ENCODE peak calls at places on chromosomes 7 and 10, in five cellular contexts. One of them, this sample, is unnamed.
A peak's percentile ranks its signal among the peaks of the same experiment; 100 is the strongest.

GRCh38 chr10:44647877-44648542 is 263.1 kb upstream of the CXCL12 start:
- DNase-seq in brain microvascular endothelial cell: no peak
- DNase-seq in CD8-positive, alpha-beta memory T cell: no peak
- DNase-seq in mammary epithelial cell: peak; percentile 35
- DNase-seq in H7: no peak
- DNase-seq in this sample: no peak

GRCh38 chr7:12851841-12852240 is 164.4 kb downstream of the ARL4A start:
- DNase-seq in brain microvascular endothelial cell: no peak
- DNase-seq in CD8-positive, alpha-beta memory T cell: no peak
- DNase-seq in mammary epithelial cell: no peak
- DNase-seq in H7: no peak
- DNase-seq in this sample: no peak

GRCh38 chr10:68053553-68053952 is 21.5 kb downstream of the HERC4 start:
- DNase-seq in brain microvascular endothelial cell: no peak
- DNase-seq in CD8-positive, alpha-beta memory T cell: no peak
- DNase-seq in mammary epithelial cell: no peak
- DNase-seq in H7: no peak
- DNase-seq in this sample: no peak

GRCh38 chr10:78277734-78278404 is 244.2 kb downstream of the RPS24 start:
- DNase-seq in brain microvascular endothelial cell: peak; percentile 9
- DNase-seq in CD8-positive, alpha-beta memory T cell: no peak
- DNase-seq in mammary epithelial cell: no peak
- DNase-seq in H7: no peak
- DNase-seq in this sample: no peak

GRCh38 chr10:1344846-1345245 is 288.7 kb downstream of the WDR37 start:
- DNase-seq in brain microvascular endothelial cell: no peak
- DNase-seq in CD8-positive, alpha-beta memory T cell: no peak
- DNase-seq in mammary epithelial cell: no peak
- DNase-seq in H7: no peak
- DNase-seq in this sample: no peak

GRCh38 chr7:128039487-128040099 is 8.4 kb upstream of the LRRC4 start:
- DNase-seq in brain microvascular endothelial cell: no peak
- DNase-seq in CD8-positive, alpha-beta memory T cell: no peak
- DNase-seq in mammary epithelial cell: no peak
- DNase-seq in H7: no peak
- DNase-seq in this sample: no peak

GRCh38 chr7:44618754-44619153 is 12.3 kb downstream of the OGDH start:
- DNase-seq in brain microvascular endothelial cell: no peak
- DNase-seq in CD8-positive, alpha-beta memory T cell: no peak
- DNase-seq in mammary epithelial cell: peak; percentile 86
- DNase-seq in H7: no peak
- DNase-seq in this sample: no peak

GRCh38 chr10:70267161-70267933 is 16.5 kb downstream of the NPFFR1 start:
- DNase-seq in brain microvascular endothelial cell: peak; percentile 85
- DNase-seq in CD8-positive, alpha-beta memory T cell: no peak
- DNase-seq in mammary epithelial cell: peak; percentile 97
- DNase-seq in H7: peak; percentile 76
- DNase-seq in this sample: no peak

GRCh38 chr10:17001961-17002749 is 127.5 kb downstream of the CUBN start:
- DNase-seq in brain microvascular endothelial cell: peak; percentile 96
- DNase-seq in CD8-positive, alpha-beta memory T cell: peak; percentile 60
- DNase-seq in mammary epithelial cell: peak; percentile 61
- DNase-seq in H7: no peak
- DNase-seq in this sample: no peak

GRCh38 chr7:149475121-149476045 is 14.5 kb upstream of the ZNF777 start:
- DNase-seq in brain microvascular endothelial cell: no peak
- DNase-seq in CD8-positive, alpha-beta memory T cell: no peak
- DNase-seq in mammary epithelial cell: no peak
- DNase-seq in H7: no peak
- DNase-seq in this sample: no peak
- H3K36me3 ChIP-seq in brain microvascular endothelial cell: peaks cover 57% of the 10 kb centered on the region
- H3K36me3 ChIP-seq in CD8-positive, alpha-beta memory T cell: peaks cover 26% of the 10 kb centered on the region
- H3K36me3 ChIP-seq in mammary epithelial cell: peaks cover 18% of the 10 kb centered on the region
- H3K36me3 ChIP-seq in H7: peaks cover 5% of the 10 kb centered on the region
- H3K36me3 ChIP-seq in this sample: peaks cover 57% of the 10 kb centered on the region

GRCh38 chr7:65974191-65974801 is 7.7 kb downstream of the GUSB start:
- DNase-seq in brain microvascular endothelial cell: no peak
- DNase-seq in CD8-positive, alpha-beta memory T cell: no peak
- DNase-seq in mammary epithelial cell: no peak
- DNase-seq in H7: no peak
- DNase-seq in this sample: no peak

GRCh38 chr7:65976659-65977196 is 5.3 kb downstream of the GUSB start:
- DNase-seq in brain microvascular endothelial cell: no peak
- DNase-seq in CD8-positive, alpha-beta memory T cell: no peak
- DNase-seq in mammary epithelial cell: no peak
- DNase-seq in H7: no peak
- DNase-seq in this sample: no peak

GRCh38 chr7:65974876-65975275 is 7.1 kb downstream of the GUSB start:
- DNase-seq in brain microvascular endothelial cell: no peak
- DNase-seq in CD8-positive, alpha-beta memory T cell: no peak
- DNase-seq in mammary epithelial cell: no peak
- DNase-seq in H7: no peak
- DNase-seq in this sample: no peak

GRCh38 chr7:65972976-65973375 is 9.0 kb downstream of the GUSB start:
- DNase-seq in brain microvascular endothelial cell: no peak
- DNase-seq in CD8-positive, alpha-beta memory T cell: no peak
- DNase-seq in mammary epithelial cell: no peak
- DNase-seq in H7: no peak
- DNase-seq in this sample: no peak

DNA sequence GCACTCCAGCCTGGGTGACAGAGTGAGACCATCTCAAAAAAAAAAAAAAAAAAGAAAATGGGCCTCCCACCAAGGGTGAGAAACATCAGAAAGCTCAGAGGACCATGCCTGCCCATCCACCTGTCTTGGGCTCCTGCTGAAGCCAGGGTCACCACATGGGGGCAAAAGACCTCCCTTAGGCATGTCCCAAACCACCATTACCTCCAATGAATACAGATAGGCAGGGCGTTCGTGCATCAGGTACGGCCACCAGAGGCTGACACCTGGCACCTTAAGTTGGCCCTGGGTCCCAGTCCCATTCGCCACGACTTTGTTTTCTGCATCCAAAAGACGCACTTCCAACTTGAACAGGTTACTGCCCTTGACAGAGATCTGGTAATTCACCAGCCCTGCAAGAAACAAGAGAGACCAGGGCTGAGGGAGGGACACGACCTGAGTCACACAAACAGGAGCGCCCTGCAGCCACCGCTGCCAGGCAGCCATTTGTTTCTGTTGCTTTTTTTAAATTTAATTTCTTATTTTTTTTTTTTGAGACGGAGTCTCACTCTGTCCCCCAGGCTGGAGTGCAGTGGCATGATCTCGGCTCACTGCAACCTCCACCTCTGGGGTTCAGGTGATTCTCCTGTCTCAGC is 6.1 kb downstream of the GUSB start:
- DNase-seq in brain microvascular endothelial cell: no peak
- DNase-seq in CD8-positive, alpha-beta memory T cell: no peak
- DNase-seq in mammary epithelial cell: no peak
- DNase-seq in H7: no peak
- DNase-seq in this sample: no peak
- H3K36me3 ChIP-seq in brain microvascular endothelial cell: peaks cover 13% of the 10 kb centered on the region
- H3K36me3 ChIP-seq in CD8-positive, alpha-beta memory T cell: peaks cover 14% of the 10 kb centered on the region
- H3K36me3 ChIP-seq in mammary epithelial cell: peaks cover 17% of the 10 kb centered on the region
- H3K36me3 ChIP-seq in H7: peaks cover 31% of the 10 kb centered on the region
- H3K36me3 ChIP-seq in this sample: peaks cover 68% of the 10 kb centered on the region

GRCh38 chr10:84184517-84184916 is 9.8 kb upstream of the CDHR1 start:
- DNase-seq in brain microvascular endothelial cell: no peak
- DNase-seq in CD8-positive, alpha-beta memory T cell: no peak
- DNase-seq in mammary epithelial cell: no peak
- DNase-seq in H7: no peak
- DNase-seq in this sample: no peak

GRCh38 chr10:84178387-84178697 is 4.7 kb downstream of the GPR15LG start:
- DNase-seq in brain microvascular endothelial cell: no peak
- DNase-seq in CD8-positive, alpha-beta memory T cell: no peak
- DNase-seq in mammary epithelial cell: no peak
- DNase-seq in H7: no peak
- DNase-seq in this sample: no peak

GRCh38 chr10:84179059-84179710 is 5.6 kb downstream of the GPR15LG start:
- DNase-seq in brain microvascular endothelial cell: no peak
- DNase-seq in CD8-positive, alpha-beta memory T cell: peak; percentile 57
- DNase-seq in mammary epithelial cell: peak; percentile 100
- DNase-seq in H7: no peak
- DNase-seq in this sample: peak; percentile 79

GRCh38 chr10:84177541-84178386 is 4.2 kb downstream of the GPR15LG start:
- DNase-seq in brain microvascular endothelial cell: no peak
- DNase-seq in CD8-positive, alpha-beta memory T cell: peak; percentile 82
- DNase-seq in mammary epithelial cell: no peak
- DNase-seq in H7: no peak
- DNase-seq in this sample: no peak

GRCh38 chr10:84181631-84182030 is 8.0 kb downstream of the GPR15LG start:
- DNase-seq in brain microvascular endothelial cell: no peak
- DNase-seq in CD8-positive, alpha-beta memory T cell: no peak
- DNase-seq in mammary epithelial cell: no peak
- DNase-seq in H7: no peak
- DNase-seq in this sample: no peak
- H3K36me3 ChIP-seq in brain microvascular endothelial cell: no peaks in the 10 kb centered on the region
- H3K36me3 ChIP-seq in CD8-positive, alpha-beta memory T cell: no peaks in the 10 kb centered on the region
- H3K36me3 ChIP-seq in mammary epithelial cell: no peaks in the 10 kb centered on the region
- H3K36me3 ChIP-seq in H7: no peaks in the 10 kb centered on the region
- H3K36me3 ChIP-seq in this sample: no peaks in the 10 kb centered on the region

DNA sequence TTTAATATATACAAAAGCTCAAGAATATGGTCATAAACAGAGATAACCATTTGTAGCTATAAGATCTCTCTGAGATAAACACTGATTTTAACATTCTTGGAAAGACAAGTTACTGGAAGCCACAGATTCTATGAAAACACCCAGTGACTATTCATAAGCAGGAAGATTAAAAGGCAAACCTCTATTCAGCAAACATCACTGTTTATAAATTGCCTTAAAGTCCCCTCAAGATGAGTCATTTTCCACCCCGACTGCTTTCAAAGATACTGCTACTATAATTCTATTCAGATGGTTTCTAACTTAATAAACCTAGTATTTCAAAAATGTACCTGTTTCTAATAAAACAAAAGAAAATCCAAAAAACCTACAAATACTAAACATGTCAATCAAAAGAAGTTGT is 21.0 kb downstream of the TM9SF3 start:
- DNase-seq in brain microvascular endothelial cell: peak; percentile 22
- DNase-seq in CD8-positive, alpha-beta memory T cell: no peak
- DNase-seq in mammary epithelial cell: no peak
- DNase-seq in H7: no peak
- DNase-seq in this sample: no peak
- H3K36me3 ChIP-seq in brain microvascular endothelial cell: peaks cover 4% of the 10 kb centered on the region
- H3K36me3 ChIP-seq in CD8-positive, alpha-beta memory T cell: peaks cover 5% of the 10 kb centered on the region
- H3K36me3 ChIP-seq in mammary epithelial cell: peaks cover 12% of the 10 kb centered on the region
- H3K36me3 ChIP-seq in H7: no peaks in the 10 kb centered on the region
- H3K36me3 ChIP-seq in this sample: peaks cover 15% of the 10 kb centered on the region

GRCh38 chr7:47418910-47419309 is 163.0 kb downstream of the TNS3 start:
- DNase-seq in brain microvascular endothelial cell: peak; percentile 52
- DNase-seq in CD8-positive, alpha-beta memory T cell: no peak
- DNase-seq in mammary epithelial cell: peak; percentile 69
- DNase-seq in H7: no peak
- DNase-seq in this sample: no peak

GRCh38 chr7:47420117-47420780 is 161.7 kb downstream of the TNS3 start:
- DNase-seq in brain microvascular endothelial cell: no peak
- DNase-seq in CD8-positive, alpha-beta memory T cell: no peak
- DNase-seq in mammary epithelial cell: no peak
- DNase-seq in H7: no peak
- DNase-seq in this sample: no peak

GRCh38 chr7:47423196-47423595 is 158.7 kb downstream of the TNS3 start:
- DNase-seq in brain microvascular endothelial cell: no peak
- DNase-seq in CD8-positive, alpha-beta memory T cell: no peak
- DNase-seq in mammary epithelial cell: no peak
- DNase-seq in H7: no peak
- DNase-seq in this sample: no peak

GRCh38 chr7:47424523-47424922 is 157.4 kb downstream of the TNS3 start:
- DNase-seq in brain microvascular endothelial cell: no peak
- DNase-seq in CD8-positive, alpha-beta memory T cell: no peak
- DNase-seq in mammary epithelial cell: no peak
- DNase-seq in H7: no peak
- DNase-seq in this sample: no peak

DNA sequence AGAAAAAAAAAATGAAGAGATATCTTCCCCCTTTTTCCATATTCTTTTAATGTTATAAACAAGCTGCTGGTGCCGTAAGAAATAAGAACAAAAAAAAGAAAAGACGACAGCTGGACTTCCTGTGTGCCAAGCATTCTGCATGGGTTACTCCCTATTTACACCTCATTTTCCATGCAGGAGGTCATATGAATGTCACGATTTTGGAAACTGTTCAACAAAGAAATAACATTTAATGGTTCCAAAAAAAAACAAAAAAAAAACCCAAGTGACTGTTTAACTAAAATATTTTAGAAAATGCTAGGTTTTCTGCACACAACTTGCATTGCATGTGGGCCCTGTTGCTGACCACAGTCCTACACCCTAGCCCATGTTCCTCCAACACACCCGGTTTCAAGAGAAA is 159.3 kb downstream of the TNS3 start:
- DNase-seq in brain microvascular endothelial cell: no peak
- DNase-seq in CD8-positive, alpha-beta memory T cell: no peak
- DNase-seq in mammary epithelial cell: no peak
- DNase-seq in H7: no peak
- DNase-seq in this sample: no peak
- H3K36me3 ChIP-seq in brain microvascular endothelial cell: peaks cover 59% of the 10 kb centered on the region
- H3K36me3 ChIP-seq in CD8-positive, alpha-beta memory T cell: no peaks in the 10 kb centered on the region
- H3K36me3 ChIP-seq in mammary epithelial cell: no peaks in the 10 kb centered on the region
- H3K36me3 ChIP-seq in H7: no peaks in the 10 kb centered on the region
- H3K36me3 ChIP-seq in this sample: peaks cover 39% of the 10 kb centered on the region

DNA sequence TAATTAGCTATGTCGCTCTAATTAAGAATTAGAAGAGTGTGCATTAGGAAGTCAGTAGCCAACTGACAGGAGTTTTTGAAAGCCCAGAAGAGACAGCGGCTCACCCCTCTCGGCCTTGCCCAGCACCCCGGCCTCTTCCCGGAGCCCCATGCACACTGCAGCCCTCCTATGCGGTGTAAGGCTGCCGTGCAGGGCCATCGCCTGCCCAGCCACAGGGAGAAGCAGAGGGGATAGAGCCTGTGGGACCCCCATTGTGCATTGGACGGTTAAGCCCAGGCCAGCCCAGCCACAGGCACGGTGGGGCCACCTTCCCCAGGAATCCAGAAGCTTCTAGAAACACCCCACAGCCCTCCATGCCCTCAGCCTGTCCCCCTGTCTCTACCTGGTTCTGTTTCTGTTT is 569.7 kb upstream of the MKI67 start:
- DNase-seq in brain microvascular endothelial cell: no peak
- DNase-seq in CD8-positive, alpha-beta memory T cell: no peak
- DNase-seq in mammary epithelial cell: no peak
- DNase-seq in H7: peak; percentile 55
- DNase-seq in this sample: no peak
- H3K36me3 ChIP-seq in brain microvascular endothelial cell: no peaks in the 10 kb centered on the region
- H3K36me3 ChIP-seq in CD8-positive, alpha-beta memory T cell: no peaks in the 10 kb centered on the region
- H3K36me3 ChIP-seq in mammary epithelial cell: no peaks in the 10 kb centered on the region
- H3K36me3 ChIP-seq in H7: no peaks in the 10 kb centered on the region
- H3K36me3 ChIP-seq in this sample: no peaks in the 10 kb centered on the region

GRCh38 chr10:11871470-11871869 is 48.3 kb downstream of the PROSER2 start:
- DNase-seq in brain microvascular endothelial cell: peak; percentile 40
- DNase-seq in CD8-positive, alpha-beta memory T cell: no peak
- DNase-seq in mammary epithelial cell: no peak
- DNase-seq in H7: no peak
- DNase-seq in this sample: no peak
- H3K36me3 ChIP-seq in brain microvascular endothelial cell: no peaks in the 10 kb centered on the region
- H3K36me3 ChIP-seq in CD8-positive, alpha-beta memory T cell: no peaks in the 10 kb centered on the region
- H3K36me3 ChIP-seq in mammary epithelial cell: peaks cover 8% of the 10 kb centered on the region
- H3K36me3 ChIP-seq in H7: no peaks in the 10 kb centered on the region
- H3K36me3 ChIP-seq in this sample: peaks cover 7% of the 10 kb centered on the region

GRCh38 chr10:33215154-33215553 is 119.3 kb downstream of the NRP1 start:
- DNase-seq in brain microvascular endothelial cell: peak; percentile 66
- DNase-seq in CD8-positive, alpha-beta memory T cell: no peak
- DNase-seq in mammary epithelial cell: no peak
- DNase-seq in H7: no peak
- DNase-seq in this sample: no peak
- H3K36me3 ChIP-seq in brain microvascular endothelial cell: peaks cover 46% of the 10 kb centered on the region
- H3K36me3 ChIP-seq in CD8-positive, alpha-beta memory T cell: no peaks in the 10 kb centered on the region
- H3K36me3 ChIP-seq in mammary epithelial cell: peaks cover 33% of the 10 kb centered on the region
- H3K36me3 ChIP-seq in H7: no peaks in the 10 kb centered on the region
- H3K36me3 ChIP-seq in this sample: peaks cover 13% of the 10 kb centered on the region